ENCODE peak calls at places on chromosomes 7 and 10, in nine cellular contexts. M is M059J; E is brain microvascular endothelial cell; K is adrenal gland; Q is epithelial cell of esophagus; Y is mesendoderm; X is Right ventricle myocardium superior; S is NCI-H1930; D is activated CD4-positive, alpha-beta T cell treated with anti-CD3 and anti-CD28 coated beads for 36 hours. F is an unnamed sample.

GRCh38 chr7:46076527-46076926 is 155.5 kb upstream of the IGFBP3 start:
- DNase-seq in M (no peak), E (no peak), K (no peak), Q (no peak), Y (no peak), X (no peak), S (no peak), D (no peak), F (no peak)

GRCh38 chr10:77162697-77163096 is 474.9 kb downstream of the KCNMA1 start:
- DNase-seq in M (peak; percentile 54), E (peak; percentile 78), K (peak; percentile 20), Q (peak; percentile 95), Y (no peak), X (no peak), S (no peak), D (no peak), F (no peak)

GRCh38 chr10:30775779-30776591 is 146.4 kb upstream of the LYZL2 start:
- DNase-seq in M (peak; percentile 24), E (peak; percentile 65), K (no peak), Q (no peak), Y (no peak), X (no peak), S (no peak), D (no peak), F (no peak)

GRCh38 chr7:98520356-98520932 is 96.6 kb upstream of the NPTX2 start:
- DNase-seq in M (no peak), E (no peak), K (no peak), Q (no peak), Y (no peak), X (no peak), S (no peak), D (peak; percentile 24), F (no peak)

GRCh38 chr7:140646931-140647647 is 6.5 kb upstream of the DENND2A start:
- DNase-seq in M (peak; percentile 73), E (no peak), K (peak; percentile 41), Q (no peak), Y (peak; percentile 89), X (no peak), S (peak; percentile 74), D (peak; percentile 57), F (no peak)

GRCh38 chr7:128932862-128933821 is 4.6 kb upstream of the IRF5 start:
- DNase-seq in M (peak; percentile 27), E (no peak), K (peak; percentile 54), Q (no peak), Y (no peak), X (peak; percentile 60), S (no peak), D (peak; percentile 64), F (no peak)

GRCh38 chr7:34575006-34575405 is 83.0 kb upstream of the NPSR1 start:
- DNase-seq in M (no peak), E (no peak), K (no peak), Q (no peak), Y (no peak), X (no peak), S (no peak), D (no peak), F (no peak)

GRCh38 chr7:29386196-29386765 is 177.4 kb upstream of the PRR15 start:
- DNase-seq in M (no peak), E (no peak), K (no peak), Q (no peak), Y (no peak), X (no peak), S (peak; percentile 43), D (no peak), F (no peak)

GRCh38 chr10:29915116-29915785 is 144.1 kb downstream of the JCAD start:
- DNase-seq in M (peak; percentile 17), E (no peak), K (no peak), Q (no peak), Y (no peak), X (no peak), S (no peak), D (no peak), F (no peak)

GRCh38 chr10:74167443-74167842 is 16.4 kb downstream of the ADK start:
- DNase-seq in M (no peak), E (no peak), K (no peak), Q (no peak), Y (no peak), X (no peak), S (no peak), D (no peak), F (no peak)

GRCh38 chr10:7179536-7179935 is 231.3 kb downstream of the SFMBT2 start:
- DNase-seq in M (no peak), E (no peak), K (no peak), Q (no peak), Y (no peak), X (no peak), S (no peak), D (no peak), F (no peak)

GRCh38 chr7:132053871-132054270 is 497.4 kb upstream of the PODXL start:
- DNase-seq in M (no peak), E (no peak), K (no peak), Q (no peak), Y (no peak), X (no peak), S (no peak), D (no peak), F (no peak)

GRCh38 chr7:114835861-114836260 is 86.0 kb upstream of the MDFIC start:
- DNase-seq in M (no peak), E (no peak), K (no peak), Q (peak; percentile 36), Y (no peak), X (no peak), S (no peak), D (no peak), F (no peak)

GRCh38 chr7:105887569-105888199 is 11.3 kb upstream of the ATXN7L1 start:
- DNase-seq in M (no peak), E (no peak), K (no peak), Q (no peak), Y (no peak), X (no peak), S (no peak), D (peak; percentile 25), F (no peak)

GRCh38 chr7:64300641-64301405 is 12.9 kb upstream of the ZNF736 start:
- DNase-seq in M (no peak), E (no peak), K (no peak), Q (peak; percentile 91), Y (no peak), X (no peak), S (no peak), D (peak; percentile 27), F (no peak)

GRCh38 chr10:3783721-3784432 is 1.1 kb downstream of the KLF6 start:
- DNase-seq in M (peak; percentile 73), E (peak; percentile 39), K (peak; percentile 74), Q (peak; percentile 39), Y (peak; percentile 94), X (peak; percentile 84), S (no peak), D (peak; percentile 37), F (peak; percentile 96)

GRCh38 chr7:36072620-36073019 is 80.4 kb upstream of the EEPD1 start:
- DNase-seq in M (no peak), E (no peak), K (no peak), Q (no peak), Y (no peak), X (no peak), S (no peak), D (no peak), F (no peak)

GRCh38 chr10:114663631-114664030 is 5.6 kb upstream of the ABLIM1 start:
- DNase-seq in M (no peak), E (no peak), K (peak; percentile 29), Q (no peak), Y (no peak), X (no peak), S (no peak), D (no peak), F (no peak)

GRCh38 chr10:53737132-53737531 is 964.5 kb upstream of the MBL2 start:
- DNase-seq in M (no peak), E (no peak), K (no peak), Q (no peak), Y (no peak), X (no peak), S (no peak), D (no peak), F (no peak)

GRCh38 chr7:107966701-107967100 is 36.3 kb downstream of the LAMB1 start:
- DNase-seq in M (peak; percentile 95), E (peak; percentile 93), K (no peak), Q (peak; percentile 94), Y (peak; percentile 91), X (no peak), S (no peak), D (no peak), F (no peak)

GRCh38 chr10:110447886-110448285 is 49.8 kb upstream of the DUSP5 start:
- DNase-seq in M (no peak), E (no peak), K (no peak), Q (no peak), Y (no peak), X (no peak), S (no peak), D (no peak), F (no peak)

GRCh38 chr10:7937315-7937945 is 117.1 kb upstream of the GATA3 start:
- DNase-seq in M (no peak), E (no peak), K (no peak), Q (peak; percentile 95), Y (no peak), X (no peak), S (no peak), D (no peak), F (no peak)

GRCh38 chr10:70233939-70234300 is 691 bp upstream of the PPA1 start:
- DNase-seq in M (no peak), E (no peak), K (no peak), Q (no peak), Y (no peak), X (no peak), S (no peak), D (no peak), F (no peak)

GRCh38 chr10:101043356-101043707 is 12.3 kb downstream of the SFXN3 start:
- DNase-seq in M (no peak), E (no peak), K (no peak), Q (no peak), Y (no peak), X (no peak), S (no peak), D (no peak), F (no peak)

GRCh38 chr7:74405191-74405898 is 48.4 kb upstream of the GTF2IRD1 start:
- DNase-seq in M (no peak), E (peak; percentile 12), K (no peak), Q (peak; percentile 29), Y (peak; percentile 72), X (no peak), S (peak; percentile 51), D (peak; percentile 48), F (no peak)

GRCh38 chr10:75887981-75888380 is 456.6 kb downstream of the LRMDA start:
- DNase-seq in M (no peak), E (no peak), K (no peak), Q (no peak), Y (no peak), X (no peak), S (no peak), D (no peak), F (no peak)

GRCh38 chr10:13349776-13350274 is 1.7 kb upstream of the SEPHS1 start:
- DNase-seq in M (peak; percentile 31), E (peak; percentile 27), K (peak; percentile 83), Q (peak; percentile 46), Y (peak; percentile 94), X (peak; percentile 58), S (no peak), D (peak; percentile 71), F (no peak)

GRCh38 chr10:79079490-79080355 is 11.0 kb downstream of the ZMIZ1 start:
- DNase-seq in M (peak; percentile 90), E (peak; percentile 56), K (peak; percentile 69), Q (no peak), Y (peak; percentile 57), X (peak; percentile 72), S (no peak), D (no peak), F (no peak)

GRCh38 chr7:105638324-105638723 is 57.0 kb upstream of the EFCAB10 start:
- DNase-seq in M (no peak), E (no peak), K (no peak), Q (no peak), Y (no peak), X (no peak), S (no peak), D (no peak), F (no peak)

GRCh38 chr7:65731562-65732035 is 141.3 kb upstream of the VKORC1L1 start:
- DNase-seq in M (no peak), E (peak; percentile 17), K (peak; percentile 8), Q (peak; percentile 35), Y (peak; percentile 79), X (peak; percentile 35), S (no peak), D (peak; percentile 39), F (no peak)

GRCh38 chr7:41425926-41426325 is 277.0 kb downstream of the INHBA start:
- DNase-seq in M (peak; percentile 86), E (peak; percentile 63), K (no peak), Q (peak; percentile 92), Y (no peak), X (no peak), S (no peak), D (no peak), F (no peak)